ENCODE peak calls at places on chromosomes 11 and 22, in six cellular contexts. N, A, L, S, W and X are unnamed samples.

GRCh38 chr11:19735512-19735911 is 22.9 kb downstream of the NAV2 start:
- DNase-seq in N (no peak), A (no peak), L (no peak), S (no peak), W (no peak), X (no peak)

GRCh38 chr22:45475063-45475747 is 27.5 kb upstream of the FBLN1 start:
- DNase-seq in N (no peak), A (no peak), L (no peak), S (no peak), W (no peak), X (no peak)

GRCh38 chr11:134357545-134357839 is 25.7 kb downstream of the GLB1L2 start:
- DNase-seq in N (no peak), A (no peak), L (no peak), S (no peak), W (no peak), X (no peak)

GRCh38 chr11:75635009-75635909 is 33.6 kb downstream of the MAP6 start:
- DNase-seq in N (no peak), A (no peak), L (no peak), S (no peak), W (peak; percentile 22), X (no peak)

GRCh38 chr11:64936539-64936938 is 846 bp upstream of the GPHA2 start:
- DNase-seq in N (no peak), A (no peak), L (no peak), S (no peak), W (no peak), X (no peak)

GRCh38 chr22:27667121-27667843 is 134.3 kb downstream of the MN1 start:
- DNase-seq in N (no peak), A (peak; percentile 37), L (no peak), S (no peak), W (no peak), X (no peak)

GRCh38 chr11:65260756-65261590 is 789 bp upstream of the POLA2 start:
- DNase-seq in N (no peak), A (no peak), L (no peak), S (no peak), W (no peak), X (no peak)

GRCh38 chr11:78168539-78169477 is 19.6 kb downstream of the KCTD21 start:
- DNase-seq in N (peak; percentile 35), A (peak; percentile 97), L (no peak), S (no peak), W (peak; percentile 48), X (no peak)

GRCh38 chr11:122108192-122108799 is 7.7 kb downstream of the BLID start:
- DNase-seq in N (no peak), A (peak; percentile 20), L (no peak), S (no peak), W (peak; percentile 45), X (no peak)

GRCh38 chr11:3120071-3120792 is 44.9 kb downstream of the OSBPL5 start:
- DNase-seq in N (no peak), A (peak; percentile 17), L (no peak), S (no peak), W (no peak), X (no peak)

GRCh38 chr11:62082292-62082657 is 41.5 kb upstream of the INCENP start:
- DNase-seq in N (no peak), A (no peak), L (no peak), S (no peak), W (no peak), X (no peak)

GRCh38 chr11:73326929-73327811 is 19.1 kb downstream of the ARHGEF17 start:
- DNase-seq in N (no peak), A (no peak), L (no peak), S (peak; percentile 73), W (no peak), X (no peak)

GRCh38 chr11:115618428-115618827 is 114.2 kb upstream of the CADM1 start:
- DNase-seq in N (no peak), A (no peak), L (no peak), S (no peak), W (no peak), X (no peak)

GRCh38 chr22:46794491-46794890 is 32.0 kb downstream of the TBC1D22A start:
- DNase-seq in N (no peak), A (no peak), L (no peak), S (no peak), W (no peak), X (no peak)

GRCh38 chr22:48937032-48937639 is 890.5 kb downstream of the BRD1 start:
- DNase-seq in N (no peak), A (peak; percentile 6), L (no peak), S (no peak), W (peak; percentile 4), X (no peak)

GRCh38 chr22:39422101-39422500 is 22.5 kb downstream of the TAB1 start:
- DNase-seq in N (no peak), A (no peak), L (no peak), S (no peak), W (no peak), X (peak; percentile 17)

GRCh38 chr22:29654420-29654819 is 51.0 kb downstream of the NF2 start:
- DNase-seq in N (no peak), A (no peak), L (no peak), S (no peak), W (no peak), X (no peak)

GRCh38 chr11:42179211-42179610 is 719.8 kb upstream of the LRRC4C start:
- DNase-seq in N (no peak), A (no peak), L (no peak), S (no peak), W (no peak), X (no peak)

GRCh38 chr11:2792376-2793250 is 92.8 kb upstream of the KCNQ1OT1 start:
- DNase-seq in N (no peak), A (peak; percentile 15), L (no peak), S (no peak), W (no peak), X (no peak)

GRCh38 chr22:29855611-29856181 is 17.6 kb upstream of the ASCC2 start:
- DNase-seq in N (no peak), A (no peak), L (no peak), S (no peak), W (no peak), X (no peak)

GRCh38 chr11:36598051-36598450 is at the start of gene RAG2:
- DNase-seq in N (no peak), A (no peak), L (no peak), S (no peak), W (no peak), X (no peak)

GRCh38 chr11:123301696-123302400 is 106.8 kb upstream of the CLMP start:
- DNase-seq in N (peak; percentile 33), A (peak; percentile 31), L (peak; percentile 60), S (peak; percentile 32), W (peak; percentile 46), X (peak; percentile 69)

GRCh38 chr11:123305601-123306000 is 110.6 kb upstream of the CLMP start:
- DNase-seq in N (no peak), A (no peak), L (no peak), S (no peak), W (no peak), X (no peak)

GRCh38 chr11:123304828-123305530 is 109.9 kb upstream of the CLMP start:
- DNase-seq in N (no peak), A (no peak), L (no peak), S (no peak), W (no peak), X (no peak)

GRCh38 chr11:123302751-123303195 is 107.7 kb upstream of the CLMP start:
- DNase-seq in N (no peak), A (no peak), L (no peak), S (peak; percentile 79), W (no peak), X (no peak)

GRCh38 chr11:123303924-123304323 is 108.9 kb upstream of the CLMP start:
- DNase-seq in N (no peak), A (no peak), L (no peak), S (peak; percentile 19), W (no peak), X (no peak)
- H3K27ac ChIP-seq in N (no peak overlapping the region), A (no peak overlapping the region), L (no peak overlapping the region), S (peak overlapping the region; percentile 75), W (no peak overlapping the region), X (peak overlapping the region; percentile 0)

GRCh38 chr22:24857576-24857975 is 51.6 kb downstream of the SGSM1 start:
- DNase-seq in N (no peak), A (no peak), L (no peak), S (no peak), W (no peak), X (no peak)
- H3K27ac ChIP-seq in N (no peak overlapping the region), A (no peak overlapping the region), L (no peak overlapping the region), S (no peak overlapping the region), W (no peak overlapping the region), X (no peak overlapping the region)

GRCh38 chr11:111362887-111363411 is 16.1 kb downstream of the POU2AF1 start:
- DNase-seq in N (no peak), A (no peak), L (no peak), S (no peak), W (no peak), X (no peak)

GRCh38 chr11:111360150-111361043 is 18.7 kb downstream of the POU2AF1 start:
- DNase-seq in N (no peak), A (no peak), L (no peak), S (no peak), W (peak; percentile 89), X (no peak)

GRCh38 chr11:111361082-111361801 is 17.8 kb downstream of the POU2AF1 start:
- DNase-seq in N (no peak), A (no peak), L (no peak), S (no peak), W (no peak), X (no peak)

GRCh38 chr11:111363985-111364384 is 15.1 kb downstream of the POU2AF1 start:
- DNase-seq in N (no peak), A (no peak), L (no peak), S (no peak), W (no peak), X (no peak)

DNA sequence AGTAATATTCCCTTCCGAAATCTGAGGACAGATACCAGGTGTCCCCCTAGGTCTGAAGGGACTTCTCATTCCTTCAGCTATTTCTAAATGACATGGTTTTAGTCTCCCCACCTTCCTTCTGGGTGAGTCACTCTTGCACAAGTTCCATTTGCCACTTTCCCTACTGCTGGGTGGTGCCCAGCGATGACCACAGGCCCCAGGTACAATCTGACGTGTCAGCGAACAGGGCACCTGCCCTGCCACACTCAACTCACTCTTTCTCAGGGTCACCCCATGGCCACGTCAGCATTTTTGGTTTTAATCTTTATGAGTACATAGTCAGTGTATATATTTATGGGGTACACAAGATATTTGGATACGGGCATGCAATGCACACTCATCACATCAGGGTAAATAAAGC is 17.2 kb downstream of the POU2AF1 start:
- DNase-seq in N (no peak), A (no peak), L (no peak), S (no peak), W (no peak), X (no peak)
- H3K27ac ChIP-seq in N (no peak overlapping the region), A (no peak overlapping the region), L (no peak overlapping the region), S (no peak overlapping the region), W (no peak overlapping the region), X (no peak overlapping the region)

DNA sequence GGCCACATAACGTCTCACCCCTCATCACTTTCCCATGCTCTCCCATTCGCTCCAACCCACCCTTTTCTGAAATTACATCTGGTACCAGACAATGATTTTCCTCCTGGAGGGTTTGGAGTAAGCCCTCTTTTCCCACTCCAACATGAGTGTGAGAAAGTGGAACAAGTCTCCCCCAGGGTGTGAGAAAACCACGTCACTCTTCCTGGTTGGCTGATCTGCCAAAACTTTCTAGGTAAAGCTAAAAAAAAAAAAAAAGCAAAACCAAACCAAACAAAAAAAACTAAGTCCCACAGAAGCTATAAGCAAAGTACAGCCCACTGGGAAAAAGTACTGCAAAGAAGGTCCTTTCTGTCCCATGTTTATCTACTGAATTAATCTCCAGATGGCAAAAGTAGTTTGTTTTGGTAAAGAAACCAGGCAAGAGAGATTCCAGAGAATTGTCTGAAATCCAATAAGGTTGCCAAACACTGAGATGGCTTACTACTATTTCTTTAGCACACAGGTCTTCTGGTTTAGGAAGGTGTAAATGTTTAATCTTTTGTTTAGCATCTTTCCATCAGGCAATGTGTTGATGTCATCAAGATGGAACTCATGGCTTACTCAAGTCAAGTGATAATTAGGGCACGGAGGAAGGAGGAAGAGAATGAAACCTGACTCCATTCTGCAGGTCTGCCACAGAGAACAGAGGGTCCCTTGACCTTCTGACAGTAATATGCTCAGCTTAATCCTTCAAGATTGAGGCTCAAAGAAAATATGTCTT is 395.6 kb downstream of the LARGE1 start:
- DNase-seq in N (no peak), A (no peak), L (no peak), S (no peak), W (no peak), X (no peak)
- H3K27ac ChIP-seq in N (no peak overlapping the region), A (no peak overlapping the region), L (no peak overlapping the region), S (no peak overlapping the region), W (no peak overlapping the region), X (no peak overlapping the region)